ENCODE peak calls at places on chromosomes 5 and 9, in seven cellular contexts. One of them, this sample, is unnamed.

GRCh38 chr9:15370496-15371464 is 51.9 kb upstream of the SNAPC3 start:
- DNase-seq in amniotic epithelial cell: peak
- DNase-seq in pons: peak
- DNase-seq in iris pigment epithelial cell: no peak
- DNase-seq in tibial artery: no peak
- DNase-seq in HL-60: no peak
- DNase-seq in GM12892: no peak
- DNase-seq in this sample: no peak

GRCh38 chr5:170917113-170917512 is 55.3 kb downstream of the RANBP17 start:
- DNase-seq in tibial artery: no peak
- DNase-seq in iris pigment epithelial cell: no peak
- DNase-seq in GM12892: no peak
- DNase-seq in HL-60: no peak
- DNase-seq in amniotic epithelial cell: peak
- DNase-seq in pons: no peak
- DNase-seq in this sample: no peak

GRCh38 chr5:73747696-73748380 is 121.8 kb downstream of the ARHGEF28 start:
- DNase-seq in amniotic epithelial cell: no peak
- DNase-seq in GM12892: no peak
- DNase-seq in iris pigment epithelial cell: no peak
- DNase-seq in pons: no peak
- DNase-seq in HL-60: no peak
- DNase-seq in tibial artery: no peak
- DNase-seq in this sample: no peak

GRCh38 chr5:42691413-42691861 is 65.2 kb upstream of the CCDC152 start:
- DNase-seq in amniotic epithelial cell: peak
- DNase-seq in pons: no peak
- DNase-seq in GM12892: no peak
- DNase-seq in iris pigment epithelial cell: peak
- DNase-seq in tibial artery: no peak
- DNase-seq in HL-60: no peak
- DNase-seq in this sample: peak

GRCh38 chr9:101418518-101419111 is 17.0 kb downstream of the ALDOB start:
- DNase-seq in amniotic epithelial cell: peak
- DNase-seq in iris pigment epithelial cell: peak
- DNase-seq in tibial artery: no peak
- DNase-seq in GM12892: no peak
- DNase-seq in HL-60: no peak
- DNase-seq in pons: no peak
- DNase-seq in this sample: no peak

GRCh38 chr9:127935765-127936221 is 1.9 kb downstream of the DPM2 start:
- DNase-seq in tibial artery: no peak
- DNase-seq in pons: no peak
- DNase-seq in HL-60: no peak
- DNase-seq in iris pigment epithelial cell: peak
- DNase-seq in amniotic epithelial cell: peak
- DNase-seq in GM12892: no peak
- DNase-seq in this sample: no peak

GRCh38 chr9:127424669-127424986 is 446 bp downstream of the ZNF79 start:
- DNase-seq in pons: peak
- DNase-seq in amniotic epithelial cell: no peak
- DNase-seq in HL-60: no peak
- DNase-seq in iris pigment epithelial cell: peak
- DNase-seq in tibial artery: peak
- DNase-seq in GM12892: no peak
- DNase-seq in this sample: no peak

GRCh38 chr5:78803386-78803785 is 154.8 kb upstream of the LHFPL2 start:
- DNase-seq in amniotic epithelial cell: no peak
- DNase-seq in pons: peak
- DNase-seq in HL-60: no peak
- DNase-seq in GM12892: no peak
- DNase-seq in iris pigment epithelial cell: no peak
- DNase-seq in tibial artery: peak
- DNase-seq in this sample: no peak

GRCh38 chr5:57327934-57328333 is 154.1 kb downstream of the GPBP1 start:
- DNase-seq in pons: no peak
- DNase-seq in amniotic epithelial cell: peak
- DNase-seq in iris pigment epithelial cell: no peak
- DNase-seq in HL-60: no peak
- DNase-seq in tibial artery: no peak
- DNase-seq in GM12892: no peak
- DNase-seq in this sample: no peak

GRCh38 chr9:20941177-20941690 is 90.2 kb downstream of the HACD4 start:
- DNase-seq in HL-60: peak
- DNase-seq in tibial artery: peak
- DNase-seq in GM12892: peak
- DNase-seq in iris pigment epithelial cell: peak
- DNase-seq in pons: peak
- DNase-seq in amniotic epithelial cell: peak
- DNase-seq in this sample: peak

GRCh38 chr9:90942555-90942954 is 140.9 kb downstream of the SYK start:
- DNase-seq in amniotic epithelial cell: no peak
- DNase-seq in pons: no peak
- DNase-seq in tibial artery: no peak
- DNase-seq in GM12892: no peak
- DNase-seq in HL-60: no peak
- DNase-seq in iris pigment epithelial cell: no peak
- DNase-seq in this sample: no peak

GRCh38 chr5:167479796-167480195 is 811.6 kb upstream of the WWC1 start:
- DNase-seq in pons: no peak
- DNase-seq in tibial artery: no peak
- DNase-seq in HL-60: no peak
- DNase-seq in amniotic epithelial cell: peak
- DNase-seq in iris pigment epithelial cell: no peak
- DNase-seq in GM12892: no peak
- DNase-seq in this sample: no peak

This sample was measured in mesenchymal stem cell.